ENCODE peak calls at places on chromosome 11, in six cellular contexts. H is IMR-90, V is mesendoderm, E is H9, G is neuronal stem cell, D is mesenchymal stem cell. J is an unnamed sample.

GRCh38 chr11:79081441-79082124 is 359.2 kb downstream of the TENM4 start:
- DNase-seq in H (peak), V (no peak), E (no peak), G (no peak), D (peak), J (no peak)

GRCh38 chr11:120028181-120028935 is 109.6 kb downstream of the TRIM29 start:
- DNase-seq in H (no peak), V (no peak), E (peak), G (no peak), D (no peak), J (no peak)

GRCh38 chr11:132855516-132855915 is 676.8 kb downstream of the OPCML start:
- DNase-seq in H (no peak), V (no peak), E (no peak), G (no peak), D (no peak), J (no peak)

GRCh38 chr11:843818-844692 is 1.4 kb downstream of the TSPAN4 start:
- DNase-seq in H (peak), V (peak), E (peak), G (no peak), D (peak), J (peak)

GRCh38 chr11:62125316-62125715 is 1.5 kb downstream of the INCENP start:
- DNase-seq in H (no peak), V (no peak), E (no peak), G (no peak), D (no peak), J (no peak)

GRCh38 chr11:117279711-117280376 is 11.3 kb upstream of the BACE1-AS start:
- DNase-seq in H (no peak), V (peak), E (no peak), G (no peak), D (no peak), J (no peak)

GRCh38 chr11:27215471-27216267 is 147.3 kb downstream of the CCDC34 start:
- DNase-seq in H (no peak), V (peak), E (peak), G (no peak), D (no peak), J (no peak)

GRCh38 chr11:68038226-68038717 is 553 bp upstream of the TCIRG1 start:
- DNase-seq in H (no peak), V (no peak), E (no peak), G (no peak), D (peak), J (no peak)

GRCh38 chr11:27212248-27212780 is 150.7 kb downstream of the CCDC34 start:
- DNase-seq in H (no peak), V (no peak), E (no peak), G (no peak), D (no peak), J (peak)

GRCh38 chr11:66708701-66709100 is 20.3 kb downstream of the SPTBN2 start:
- DNase-seq in H (no peak), V (no peak), E (no peak), G (no peak), D (no peak), J (no peak)

GRCh38 chr11:12602421-12602820 is 71.8 kb upstream of the TEAD1 start:
- DNase-seq in H (no peak), V (no peak), E (no peak), G (no peak), D (peak), J (no peak)

GRCh38 chr11:87007938-87008337 is 29.8 kb upstream of the TMEM135 start:
- DNase-seq in H (peak), V (no peak), E (no peak), G (no peak), D (no peak), J (no peak)

GRCh38 chr11:32052218-32052617 is 38.7 kb upstream of the RCN1 start:
- DNase-seq in H (peak), V (peak), E (peak), G (peak), D (peak), J (peak)

GRCh38 chr11:106585061-106585460 is 433.2 kb downstream of the GUCY1A2 start:
- DNase-seq in H (peak), V (peak), E (peak), G (peak), D (peak), J (peak)

GRCh38 chr11:22733849-22734248 is 67.4 kb downstream of the GAS2 start:
- DNase-seq in H (no peak), V (no peak), E (no peak), G (no peak), D (no peak), J (no peak)

GRCh38 chr11:26227311-26227710 is 104.6 kb upstream of the ANO3 start:
- DNase-seq in H (peak), V (peak), E (no peak), G (no peak), D (peak), J (no peak)

GRCh38 chr11:1171985-1172728 is 14.4 kb downstream of the MUC5AC start:
- DNase-seq in H (no peak), V (peak), E (no peak), G (no peak), D (no peak), J (no peak)

GRCh38 chr11:75077316-75077715 is 19.4 kb downstream of the OR2AT4 start:
- DNase-seq in H (peak), V (no peak), E (no peak), G (no peak), D (no peak), J (no peak)

DNA sequence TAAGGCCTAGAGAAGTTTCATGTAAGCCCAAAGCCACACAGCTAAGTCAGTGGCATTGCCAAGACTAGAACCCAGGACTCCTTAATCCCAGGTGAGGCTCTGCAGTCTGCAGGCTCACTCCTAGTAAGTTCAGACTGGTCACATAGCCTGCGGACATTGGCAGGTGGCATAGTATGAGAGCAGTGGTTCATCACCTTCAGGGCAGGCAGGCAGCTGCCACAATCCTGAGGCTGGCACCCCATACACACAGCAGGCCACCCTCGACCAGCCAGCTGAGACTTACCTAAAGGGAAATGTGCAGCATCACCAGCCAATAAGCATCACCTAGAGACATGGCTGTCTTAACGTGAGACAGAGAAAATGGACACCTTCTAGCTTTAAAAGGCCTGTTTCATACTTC is 231.6 kb upstream of the UBASH3B start:
- DNase-seq in H (no peak), V (no peak), E (no peak), G (no peak), D (no peak), J (no peak)
- H2AK5ac ChIP-seq in H (no peak), V (no peak), E (no peak), G (no peak), D (no peak), J (no peak)

GRCh38 chr11:93017821-93018690 is 48.6 kb downstream of the MTNR1B start:
- DNase-seq in H (no peak), V (peak), E (no peak), G (no peak), D (no peak), J (no peak)
- H2AK5ac ChIP-seq in H (peak), V (no peak), E (no peak), G (peak), D (no peak), J (no peak)

GRCh38 chr11:128628686-128629085 is 41.3 kb upstream of the ETS1 start:
- DNase-seq in H (no peak), V (no peak), E (no peak), G (no peak), D (no peak), J (no peak)

GRCh38 chr11:128629516-128630106 is 42.3 kb upstream of the ETS1 start:
- DNase-seq in H (peak), V (peak), E (no peak), G (no peak), D (no peak), J (no peak)

GRCh38 chr11:128628343-128628673 is 41.0 kb upstream of the ETS1 start:
- DNase-seq in H (no peak), V (no peak), E (no peak), G (no peak), D (no peak), J (no peak)

GRCh38 chr11:128632151-128632791 is 44.9 kb upstream of the ETS1 start:
- DNase-seq in H (peak), V (peak), E (peak), G (peak), D (peak), J (no peak)

GRCh38 chr11:128630367-128631230 is 43.2 kb upstream of the ETS1 start:
- DNase-seq in H (peak), V (peak), E (peak), G (peak), D (peak), J (peak)
- H2AK5ac ChIP-seq in H (no peak), V (no peak), E (no peak), G (no peak), D (no peak), J (no peak)

DNA sequence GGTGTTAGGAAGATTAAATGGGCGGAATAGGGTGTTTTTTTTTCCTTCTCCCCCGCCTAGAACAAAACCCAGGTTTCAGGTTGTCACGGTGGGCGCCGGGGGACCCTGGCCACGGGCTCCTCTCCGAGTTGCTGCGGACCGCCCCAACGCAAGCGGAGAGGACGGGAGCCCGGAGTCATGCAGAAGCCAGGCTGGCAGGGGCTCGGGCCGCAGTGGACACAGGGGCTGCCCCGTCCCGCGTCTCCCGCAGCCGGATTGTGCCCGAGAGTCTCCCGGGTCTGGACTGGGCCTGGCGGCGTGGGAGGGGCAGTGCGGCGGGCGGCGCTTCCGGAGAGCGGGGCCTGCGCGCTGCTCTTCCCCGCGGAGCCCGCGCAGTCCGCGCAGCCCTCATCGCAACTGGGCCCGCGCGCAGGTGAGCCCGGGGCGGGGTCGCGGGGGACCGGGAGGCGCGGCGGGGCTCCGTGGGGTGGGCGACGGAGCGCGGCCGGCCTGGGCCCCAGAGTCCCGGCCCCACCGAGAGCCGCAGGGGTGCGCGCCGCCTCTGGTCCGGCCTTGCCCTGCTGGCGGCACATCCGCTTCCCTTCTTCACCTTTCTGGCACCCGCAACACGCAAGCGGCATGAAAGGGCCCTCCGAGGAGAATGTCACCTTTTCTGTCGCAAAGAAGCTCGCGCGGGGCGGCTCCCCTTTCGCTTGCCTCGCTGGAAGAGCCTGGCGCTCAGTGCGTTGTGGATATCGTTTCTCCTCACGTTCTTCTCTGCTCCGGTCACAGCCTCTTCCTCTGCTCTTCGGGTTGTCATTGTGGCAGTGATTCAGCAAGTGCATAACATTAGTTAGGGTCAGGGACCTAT is at the start of gene TIRAP:
- DNase-seq in H (peak), V (peak), E (peak), G (no peak), D (peak), J (no peak)
- H2AK5ac ChIP-seq in H (peak), V (peak), E (no peak), G (no peak), D (no peak), J (no peak)

GRCh38 chr11:8914661-8915018 is 3.7 kb downstream of the AKIP1 start:
- DNase-seq in H (no peak), V (no peak), E (no peak), G (no peak), D (no peak), J (no peak)

GRCh38 chr11:8908099-8908498 is 2.9 kb upstream of the AKIP1 start:
- DNase-seq in H (no peak), V (no peak), E (no peak), G (no peak), D (no peak), J (no peak)

GRCh38 chr11:8913961-8914660 is 3.1 kb downstream of the AKIP1 start:
- DNase-seq in H (peak), V (peak), E (peak), G (peak), D (peak), J (no peak)

GRCh38 chr11:8910662-8911039 is 338 bp upstream of the AKIP1 start:
- DNase-seq in H (no peak), V (no peak), E (no peak), G (no peak), D (no peak), J (no peak)

DNA sequence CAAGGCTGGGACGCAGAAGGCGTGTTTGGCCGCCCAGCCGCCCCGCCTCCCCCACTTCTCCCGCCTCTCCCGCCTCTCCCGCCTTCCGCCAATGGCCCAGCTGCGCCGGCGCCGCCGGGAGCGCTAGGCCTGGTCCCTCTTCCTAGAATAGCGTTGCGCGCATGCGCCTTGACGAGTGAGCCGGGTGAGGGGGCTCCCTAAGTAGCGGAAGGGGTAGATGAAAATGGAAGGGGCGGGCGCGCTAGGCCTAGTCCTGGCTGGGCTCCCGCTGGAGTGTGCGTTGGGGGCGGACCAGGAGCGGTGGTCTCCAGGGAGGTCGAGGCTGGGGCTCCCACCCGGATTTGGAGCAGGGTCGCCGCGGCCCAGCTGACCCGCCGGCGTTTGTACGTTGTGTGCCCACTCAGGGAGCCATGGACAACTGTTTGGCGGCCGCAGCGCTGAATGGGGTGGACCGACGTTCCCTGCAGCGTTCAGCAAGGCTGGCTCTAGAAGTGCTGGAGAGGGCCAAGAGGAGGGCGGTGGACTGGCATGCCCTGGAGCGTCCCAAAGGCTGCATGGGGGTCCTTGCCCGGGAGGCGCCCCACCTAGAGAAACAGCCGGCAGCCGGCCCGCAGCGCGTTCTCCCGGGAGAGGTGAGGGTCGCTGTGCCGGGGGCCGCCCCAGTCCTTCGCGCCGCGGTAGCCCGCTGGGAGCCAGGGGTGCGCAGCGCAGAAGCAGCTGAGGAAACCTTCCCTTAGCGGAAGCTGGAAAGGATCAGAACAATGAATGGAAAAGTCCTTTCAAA is at the start of gene AKIP1:
- DNase-seq in H (peak), V (peak), E (peak), G (peak), D (peak), J (peak)
- H2AK5ac ChIP-seq in H (peak), V (peak), E (no peak), G (peak), D (no peak), J (no peak)

DNA sequence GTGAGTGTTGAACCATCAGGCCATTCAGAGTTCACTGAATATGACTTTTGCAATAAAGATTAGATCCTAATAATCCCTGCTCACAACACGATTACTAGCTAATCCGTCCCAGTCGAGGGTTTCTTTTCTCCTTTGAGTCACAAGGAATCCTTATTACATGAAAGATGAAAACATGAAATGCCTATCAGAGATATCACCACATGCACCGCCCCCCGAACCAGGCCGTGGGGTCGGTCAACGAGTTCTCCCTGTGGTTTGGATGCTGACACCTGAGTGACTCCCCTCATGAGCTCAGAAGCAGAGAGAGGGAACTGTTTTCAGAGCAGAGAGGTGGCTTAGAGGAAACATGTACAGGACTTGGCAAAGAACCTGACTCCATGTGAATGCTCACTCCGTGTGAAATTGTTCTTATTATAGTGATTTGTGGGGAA is 263.3 kb downstream of the ETS1 start:
- DNase-seq in H (no peak), V (no peak), E (no peak), G (no peak), D (no peak), J (no peak)
- H2AK5ac ChIP-seq in H (no peak), V (no peak), E (no peak), G (no peak), D (no peak), J (no peak)

DNA sequence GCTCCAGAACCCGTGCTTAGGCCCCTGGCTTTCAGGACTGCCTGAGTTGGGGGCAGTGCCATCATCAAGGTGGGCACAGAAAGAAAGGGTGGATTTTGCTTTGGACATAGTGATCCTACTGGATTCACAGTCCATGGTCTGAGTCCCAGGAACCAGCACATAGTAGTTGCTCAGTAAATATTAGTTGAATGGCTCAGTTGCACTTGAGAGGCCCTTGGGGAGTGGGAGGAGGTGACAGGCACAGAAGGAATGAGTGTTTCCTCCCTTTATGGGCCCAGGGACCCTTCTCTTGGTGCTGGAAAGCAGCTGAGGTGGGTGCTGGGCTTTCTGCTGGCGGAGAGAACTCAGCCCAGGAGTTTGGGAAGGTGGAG is 16.6 kb downstream of the ARHGEF17 start:
- DNase-seq in H (no peak), V (no peak), E (no peak), G (no peak), D (no peak), J (no peak)
- H2AK5ac ChIP-seq in H (peak), V (peak), E (no peak), G (peak), D (peak), J (no peak)

DNA sequence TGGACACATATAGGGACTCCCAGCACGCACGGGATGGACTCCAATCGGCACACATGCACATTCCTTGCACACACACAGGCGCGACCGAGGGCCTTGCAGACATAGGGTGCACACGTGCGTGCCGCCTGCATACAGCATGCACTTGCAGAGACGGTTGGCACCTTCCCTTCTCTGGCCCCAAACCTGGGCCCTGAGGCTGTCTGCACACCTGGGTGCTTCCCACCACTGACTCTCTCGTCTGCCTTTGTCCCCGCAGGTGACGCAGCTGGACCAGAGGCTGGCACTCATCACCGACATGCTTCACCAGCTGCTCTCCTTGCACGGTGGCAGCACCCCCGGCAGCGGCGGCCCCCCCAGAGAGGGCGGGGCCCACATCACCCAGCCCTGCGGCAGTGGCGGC is 38.1 kb downstream of the CDKN1C start:
- DNase-seq in H (no peak), V (no peak), E (no peak), G (no peak), D (no peak), J (no peak)
- H2AK5ac ChIP-seq in H (no peak), V (no peak), E (no peak), G (peak), D (no peak), J (no peak)

J was measured in H1.